ENCODE peak calls at places on chromosomes 6 and 20, in seven cellular contexts. W is NCI-H1105 treated with DMSO at 0.1 percent for 48 hours, T is pulmonary artery endothelial cell, F is tibial artery, D is T-helper 1 cell, M is NCI-H510A, H is SK-MEL-5. G is an unnamed sample.

GRCh38 chr20:36540551-36541211 is 638 bp upstream of the MYL9 start:
- DNase-seq in W (no peak), T (no peak), F (peak; percentile 72), D (no peak), M (no peak), H (no peak), G (peak; percentile 82)

GRCh38 chr6:154893927-154894326 is 101.2 kb upstream of the TIAM2 start:
- DNase-seq in W (no peak), T (no peak), F (no peak), D (no peak), M (no peak), H (no peak), G (no peak)

GRCh38 chr20:35637266-35637665 is 21.6 kb downstream of the SPAG4 start:
- DNase-seq in W (no peak), T (no peak), F (no peak), D (no peak), M (no peak), H (no peak), G (no peak)

GRCh38 chr6:106300944-106301343 is 24.6 kb downstream of the ATG5 start:
- DNase-seq in W (peak; percentile 22), T (no peak), F (no peak), D (no peak), M (no peak), H (peak; percentile 51), G (no peak)

GRCh38 chr6:130001229-130001554 is 17.2 kb upstream of the L3MBTL3 start:
- DNase-seq in W (no peak), T (no peak), F (no peak), D (no peak), M (no peak), H (no peak), G (no peak)

GRCh38 chr6:23412770-23413169 is 713.2 kb upstream of the NRSN1 start:
- DNase-seq in W (no peak), T (no peak), F (no peak), D (no peak), M (no peak), H (no peak), G (no peak)

GRCh38 chr6:64012351-64013060 is 376.9 kb downstream of the PHF3 start:
- DNase-seq in W (peak; percentile 73), T (no peak), F (no peak), D (no peak), M (no peak), H (peak; percentile 91), G (no peak)

GRCh38 chr20:53547664-53548239 is 45.9 kb downstream of the ZNF217 start:
- DNase-seq in W (peak; percentile 65), T (peak; percentile 29), F (no peak), D (no peak), M (no peak), H (peak; percentile 80), G (no peak)

GRCh38 chr20:3885711-3886110 is 3.5 kb upstream of the PANK2 start:
- DNase-seq in W (no peak), T (no peak), F (no peak), D (no peak), M (no peak), H (no peak), G (peak; percentile 4)

GRCh38 chr6:39892490-39893129 is 41.7 kb downstream of the MOCS1 start:
- DNase-seq in W (peak; percentile 54), T (peak; percentile 39), F (peak; percentile 88), D (no peak), M (peak; percentile 49), H (peak; percentile 75), G (peak; percentile 93)

GRCh38 chr20:38126146-38126912 is 38.7 kb downstream of the TGM2 start:
- DNase-seq in W (no peak), T (no peak), F (peak; percentile 71), D (no peak), M (no peak), H (no peak), G (no peak)

GRCh38 chr20:2521369-2522305 is 12.9 kb upstream of the ZNF343 start:
- DNase-seq in W (peak; percentile 2), T (no peak), F (no peak), D (no peak), M (no peak), H (peak; percentile 65), G (no peak)

GRCh38 chr20:2750343-2751251 is 49.8 kb downstream of the CPXM1 start:
- DNase-seq in W (no peak), T (no peak), F (no peak), D (no peak), M (no peak), H (no peak), G (peak; percentile 82)

GRCh38 chr6:13681305-13682061 is 30.2 kb downstream of the RANBP9 start:
- DNase-seq in W (no peak), T (no peak), F (no peak), D (no peak), M (no peak), H (no peak), G (no peak)

GRCh38 chr6:33505544-33506330 is 51.4 kb downstream of the ZBTB9 start:
- DNase-seq in W (no peak), T (no peak), F (no peak), D (no peak), M (no peak), H (no peak), G (no peak)

GRCh38 chr6:125944434-125944816 is 12.1 kb upstream of the HINT3 start:
- DNase-seq in W (no peak), T (peak; percentile 86), F (peak; percentile 79), D (no peak), M (no peak), H (no peak), G (peak; percentile 74)

GRCh38 chr6:66362888-66363287 is 655.9 kb upstream of the EYS start:
- DNase-seq in W (no peak), T (no peak), F (no peak), D (no peak), M (no peak), H (no peak), G (no peak)

GRCh38 chr6:16511048-16511660 is 250.1 kb downstream of the ATXN1 start:
- DNase-seq in W (peak; percentile 8), T (no peak), F (no peak), D (no peak), M (no peak), H (peak; percentile 77), G (no peak)

GRCh38 chr6:36700071-36700811 is 2.6 kb downstream of the RAB44 start:
- DNase-seq in W (no peak), T (no peak), F (peak; percentile 4), D (no peak), M (no peak), H (no peak), G (no peak)

GRCh38 chr6:148831531-148831930 is 84.7 kb downstream of the UST start:
- DNase-seq in W (no peak), T (no peak), F (no peak), D (no peak), M (no peak), H (no peak), G (no peak)

GRCh38 chr20:34190262-34190661 is 51.0 kb upstream of the ASIP start:
- DNase-seq in W (no peak), T (no peak), F (no peak), D (no peak), M (no peak), H (no peak), G (no peak)

GRCh38 chr20:33663161-33664084 is 1.3 kb downstream of the C20orf144 start:
- DNase-seq in W (peak; percentile 75), T (no peak), F (peak; percentile 89), D (peak; percentile 83), M (peak; percentile 65), H (peak; percentile 71), G (peak; percentile 92)

GRCh38 chr6:2842139-2842552 is 483 bp upstream of the SERPINB1 start:
- DNase-seq in W (no peak), T (no peak), F (no peak), D (no peak), M (no peak), H (no peak), G (no peak)

GRCh38 chr20:62367136-62367482 is at the start of gene LAMA5:
- DNase-seq in W (peak; percentile 20), T (no peak), F (peak; percentile 80), D (no peak), M (peak; percentile 53), H (peak; percentile 56), G (peak; percentile 67)

GRCh38 chr6:168774381-168774780 is 333.4 kb downstream of the SMOC2 start:
- DNase-seq in W (no peak), T (no peak), F (no peak), D (no peak), M (no peak), H (no peak), G (no peak)

GRCh38 chr20:32582659-32583580 is 2.2 kb downstream of the NOL4L start:
- DNase-seq in W (no peak), T (no peak), F (no peak), D (peak; percentile 23), M (no peak), H (no peak), G (no peak)

GRCh38 chr20:36677422-36677771 is 31.4 kb upstream of the SLA2 start:
- DNase-seq in W (no peak), T (no peak), F (no peak), D (no peak), M (no peak), H (no peak), G (no peak)

GRCh38 chr6:10300071-10300470 is 114.8 kb downstream of the TFAP2A start:
- DNase-seq in W (no peak), T (no peak), F (no peak), D (no peak), M (no peak), H (no peak), G (no peak)

GRCh38 chr20:57772349-57772964 is 62.6 kb upstream of the PMEPA1 start:
- DNase-seq in W (no peak), T (no peak), F (peak; percentile 71), D (peak; percentile 12), M (no peak), H (peak; percentile 78), G (peak; percentile 67)

GRCh38 chr6:108589244-108589730 is 28.6 kb downstream of the FOXO3 start:
- DNase-seq in W (no peak), T (peak; percentile 60), F (peak; percentile 93), D (no peak), M (no peak), H (peak; percentile 88), G (peak; percentile 71)

GRCh38 chr20:19713851-19714716 is 44.0 kb upstream of the RIN2 start:
- DNase-seq in W (no peak), T (no peak), F (no peak), D (no peak), M (no peak), H (no peak), G (no peak)